ENCODE peak calls at places on chromosome 12, in six cellular contexts. O is uterus, M is fibroblast of mammary gland, V is neural progenitor cell, D is lower leg skin, S is upper lobe of right lung. X is an unnamed sample.

GRCh38 chr12:46843811-46844210 is 18.0 kb upstream of the SLC38A4 start:
- DNase-seq in M (peak), S (no peak), V (no peak), D (no peak), O (no peak), X (peak)

GRCh38 chr12:27497446-27497845 is 26.6 kb upstream of the PPFIBP1 start:
- DNase-seq in S (no peak), V (no peak), M (no peak), O (no peak), D (no peak), X (no peak)

GRCh38 chr12:121894633-121895032 is 6.0 kb downstream of the PSMD9 start:
- DNase-seq in S (no peak), M (peak), V (peak), D (no peak), O (peak), X (peak)

GRCh38 chr12:94377599-94377998 is 82.1 kb downstream of the CEP83 start:
- DNase-seq in V (no peak), S (no peak), D (no peak), O (no peak), M (no peak), X (no peak)

GRCh38 chr12:117749431-117749830 is 219.4 kb downstream of the KSR2 start:
- DNase-seq in M (no peak), O (no peak), V (no peak), S (no peak), D (no peak), X (no peak)

GRCh38 chr12:127899981-127900380 is 367.0 kb upstream of the TMEM132C start:
- DNase-seq in V (no peak), O (no peak), M (no peak), D (no peak), S (no peak), X (no peak)

GRCh38 chr12:51721281-51721940 is 127.1 kb downstream of the FIGNL2 start:
- DNase-seq in V (peak), M (peak), S (peak), O (no peak), D (no peak), X (peak)

GRCh38 chr12:47224563-47225133 is 144.9 kb upstream of the AMIGO2 start:
- DNase-seq in M (no peak), O (no peak), S (no peak), V (no peak), D (no peak), X (no peak)

GRCh38 chr12:130070017-130070653 is 92.1 kb upstream of the FZD10 start:
- DNase-seq in D (peak), S (no peak), O (no peak), V (no peak), M (no peak), X (no peak)

GRCh38 chr12:16605666-16606116 is 271 bp downstream of the LMO3 start:
- DNase-seq in M (peak), V (peak), O (peak), D (no peak), S (peak), X (peak)

GRCh38 chr12:42094277-42094676 is 50.4 kb downstream of the GXYLT1 start:
- DNase-seq in S (no peak), D (no peak), M (peak), V (no peak), O (no peak), X (peak)

GRCh38 chr12:123892180-123892559 is 80.5 kb downstream of the CCDC92 start:
- DNase-seq in S (no peak), M (no peak), V (no peak), O (no peak), D (no peak), X (no peak)

GRCh38 chr12:904010-904414 is 45.5 kb downstream of the RAD52 start:
- DNase-seq in V (no peak), O (no peak), M (no peak), D (no peak), S (no peak), X (no peak)

GRCh38 chr12:45644521-45644920 is 85.0 kb upstream of the ARID2 start:
- DNase-seq in D (no peak), M (peak), V (no peak), S (no peak), O (no peak), X (peak)

GRCh38 chr12:30807695-30808034 is 52.9 kb upstream of the CAPRIN2 start:
- DNase-seq in V (no peak), D (no peak), O (no peak), S (no peak), M (no peak), X (no peak)
- TF ChIP-seq CTCF in V (no peak), D (no peak), O (no peak), S (no peak), M (no peak), X (no peak)

DNA sequence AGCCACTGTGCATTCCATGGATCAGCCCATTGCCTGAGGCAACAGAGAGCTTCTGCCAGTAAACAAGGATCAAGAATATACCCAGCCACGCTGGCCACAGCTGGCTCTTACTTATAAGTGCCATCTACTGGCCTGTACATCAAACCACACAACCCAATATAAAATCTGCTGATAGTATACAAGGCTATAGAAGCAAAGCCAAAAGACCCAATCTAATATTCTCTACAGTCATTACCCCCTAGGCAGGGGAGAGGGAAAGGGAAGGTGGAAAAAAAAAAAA is 4.4 kb upstream of the FAM186B start:
- DNase-seq in O (no peak), M (no peak), V (no peak), S (no peak), D (no peak), X (no peak)
- TF ChIP-seq CTCF in O (no peak), M (peak), V (peak), S (no peak), D (no peak), X (no peak)

GRCh38 chr12:6534914-6535696 is 788 bp downstream of the GAPDH start:
- DNase-seq in V (peak), O (peak), D (peak), M (peak), S (peak), X (peak)
- TF ChIP-seq CTCF in V (no peak), O (no peak), D (no peak), M (no peak), S (no peak), X (no peak)

GRCh38 chr12:96361074-96361473 is 39.2 kb downstream of the CDK17 start:
- DNase-seq in D (no peak), O (no peak), M (no peak), V (no peak), S (no peak), X (no peak)

GRCh38 chr12:96354844-96355534 is 45.2 kb downstream of the CDK17 start:
- DNase-seq in O (no peak), M (no peak), V (no peak), D (no peak), S (no peak), X (no peak)

GRCh38 chr12:96356831-96357230 is 43.4 kb downstream of the CDK17 start:
- DNase-seq in O (no peak), D (no peak), V (no peak), M (no peak), S (no peak), X (no peak)

GRCh38 chr12:96360550-96360949 is 39.7 kb downstream of the CDK17 start:
- DNase-seq in M (no peak), D (no peak), V (no peak), O (no peak), S (no peak), X (no peak)

GRCh38 chr12:96359328-96359727 is 40.9 kb downstream of the CDK17 start:
- DNase-seq in S (no peak), D (no peak), M (peak), O (no peak), V (no peak), X (no peak)
- TF ChIP-seq CTCF in S (no peak), D (no peak), M (no peak), O (no peak), V (no peak), X (no peak)

GRCh38 chr12:77725611-77726010 is 105.1 kb upstream of the NAV3 start:
- DNase-seq in O (no peak), M (peak), V (no peak), D (no peak), S (no peak), X (peak)

GRCh38 chr12:77724367-77724957 is 106.2 kb upstream of the NAV3 start:
- DNase-seq in O (no peak), D (no peak), S (no peak), V (peak), M (peak), X (peak)

GRCh38 chr12:77723308-77723707 is 107.4 kb upstream of the NAV3 start:
- DNase-seq in S (no peak), D (no peak), V (no peak), M (no peak), O (no peak), X (no peak)

GRCh38 chr12:77720258-77720657 is 110.4 kb upstream of the NAV3 start:
- DNase-seq in M (peak), S (no peak), V (peak), D (no peak), O (no peak), X (no peak)
- TF ChIP-seq CTCF in M (peak), S (no peak), V (peak), D (no peak), O (no peak), X (peak)

DNA sequence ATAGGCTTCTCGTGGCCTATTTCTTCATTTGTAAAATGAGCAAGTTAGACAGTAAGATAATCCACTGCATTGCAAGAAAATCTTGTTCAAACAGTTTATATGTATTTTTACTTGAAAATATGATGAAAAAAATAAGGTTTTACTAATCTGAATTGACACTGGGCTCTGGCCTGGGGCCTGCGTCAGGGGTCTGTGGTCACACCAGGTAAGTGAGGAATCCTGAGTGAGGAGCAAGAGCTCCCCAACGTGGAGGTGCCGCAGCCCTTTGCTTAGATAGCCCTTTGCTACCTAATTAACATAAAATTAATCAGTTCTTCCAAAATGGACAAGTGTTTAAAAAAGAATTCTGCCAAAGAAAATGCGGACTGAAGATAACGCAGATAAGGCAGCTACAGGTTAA is 39.1 kb upstream of the STAB2 start:
- DNase-seq in D (no peak), V (peak), M (no peak), S (no peak), O (no peak), X (no peak)
- TF ChIP-seq CTCF in D (no peak), V (peak), M (no peak), S (no peak), O (no peak), X (no peak)

X was measured in fibroblast of villous mesenchyme.